ENCODE peak calls at places on chromosomes 5 and 9, in ten cellular contexts. R is AG10803, D is AG04449, F is glutamatergic neuron, H is AG04450, M is heart right ventricle, V is NB4, K is cardiac muscle cell, N is tibial artery, C is sigmoid colon. L is an unnamed sample.
A peak's percentile ranks its signal among the peaks of the same experiment; 100 is the strongest.

GRCh38 chr9:98607787-98608186 is 100.9 kb downstream of the GABBR2 start:
- DNase-seq in R (peak; percentile 69), D (peak; percentile 17), F (no peak), H (peak; percentile 74), M (no peak), V (no peak), K (peak; percentile 84), N (no peak), C (no peak), L (no peak)

GRCh38 chr9:24582363-24583126 is 36.8 kb upstream of the IZUMO3 start:
- DNase-seq in R (no peak), D (no peak), F (no peak), H (no peak), M (no peak), V (no peak), K (no peak), N (no peak), C (no peak), L (no peak)

GRCh38 chr5:749101-749670 is 35.3 kb downstream of the ZDHHC11B start:
- DNase-seq in R (no peak), D (no peak), F (no peak), H (no peak), M (no peak), V (no peak), K (no peak), N (no peak), C (no peak), L (no peak)

GRCh38 chr5:172837640-172838039 is 3.6 kb downstream of the ERGIC1 start:
- DNase-seq in R (no peak), D (no peak), F (no peak), H (no peak), M (no peak), V (no peak), K (no peak), N (no peak), C (peak; percentile 90), L (no peak)

GRCh38 chr5:7754997-7755596 is 95.8 kb downstream of the CFAP90 start:
- DNase-seq in R (peak; percentile 25), D (no peak), F (peak; percentile 90), H (no peak), M (no peak), V (peak; percentile 78), K (peak; percentile 47), N (no peak), C (no peak), L (no peak)

GRCh38 chr9:19127881-19128719 is 808 bp upstream of the PLIN2 start:
- DNase-seq in R (no peak), D (no peak), F (peak; percentile 38), H (no peak), M (peak; percentile 16), V (peak; percentile 57), K (peak; percentile 58), N (no peak), C (peak; percentile 72), L (no peak)

GRCh38 chr5:74616236-74617146 is 24.0 kb downstream of the ENC1 start:
- DNase-seq in R (no peak), D (no peak), F (no peak), H (no peak), M (no peak), V (no peak), K (peak; percentile 77), N (no peak), C (no peak), L (no peak)

GRCh38 chr5:94524841-94525697 is 93.3 kb downstream of the KIAA0825 start:
- DNase-seq in R (peak; percentile 44), D (no peak), F (no peak), H (no peak), M (no peak), V (peak; percentile 62), K (peak; percentile 51), N (no peak), C (no peak), L (peak; percentile 23)

GRCh38 chr5:139022528-139022927 is 147.4 kb upstream of the LRRTM2 start:
- DNase-seq in R (peak; percentile 25), D (no peak), F (no peak), H (no peak), M (no peak), V (no peak), K (no peak), N (peak; percentile 56), C (no peak), L (no peak)

GRCh38 chr5:124906339-124907097 is 160.1 kb upstream of the ZNF608 start:
- DNase-seq in R (peak; percentile 80), D (peak; percentile 50), F (peak; percentile 18), H (peak; percentile 26), M (peak; percentile 88), V (peak; percentile 71), K (peak; percentile 92), N (peak; percentile 76), C (peak; percentile 87), L (peak; percentile 31)

GRCh38 chr5:170273968-170274710 is 23.4 kb downstream of the LCP2 start:
- DNase-seq in R (no peak), D (no peak), F (no peak), H (no peak), M (no peak), V (peak; percentile 84), K (peak; percentile 66), N (no peak), C (peak; percentile 61), L (no peak)

GRCh38 chr5:14210729-14211128 is 67.6 kb downstream of the TRIO start:
- DNase-seq in R (no peak), D (no peak), F (no peak), H (no peak), M (no peak), V (no peak), K (no peak), N (no peak), C (no peak), L (no peak)

DNA sequence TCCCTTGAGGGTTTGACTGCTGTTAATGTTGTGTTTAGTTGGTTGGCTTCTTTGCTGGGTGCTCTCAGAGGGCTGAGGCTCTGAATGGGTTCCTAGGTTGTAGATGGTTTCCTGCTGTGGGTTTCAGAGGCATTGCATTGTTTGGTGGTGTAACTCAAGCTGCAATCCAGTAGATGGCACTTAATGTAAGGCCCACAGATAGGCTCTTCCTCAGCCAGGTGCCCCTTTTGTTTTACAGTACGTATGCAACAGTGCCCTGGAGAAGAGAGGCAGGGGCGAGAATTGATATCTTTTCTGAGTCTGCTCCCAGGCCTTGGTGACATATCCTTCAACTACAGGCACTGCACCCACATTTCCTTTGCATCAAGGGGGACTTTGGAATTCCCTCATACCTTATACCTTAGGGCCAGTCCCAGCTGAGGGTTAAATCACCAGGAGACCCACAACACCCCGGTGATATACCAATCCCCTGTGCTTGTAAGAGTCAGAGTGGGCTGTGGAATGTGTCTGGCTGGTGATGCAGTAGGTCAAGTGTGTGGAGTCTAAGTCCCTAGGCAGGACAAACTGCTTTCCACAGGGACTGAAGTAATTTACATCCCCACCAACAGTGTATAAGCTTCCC is 7.0 kb upstream of the UGT3A2 start:
- DNase-seq in R (no peak), D (no peak), F (no peak), H (no peak), M (no peak), V (peak; percentile 64), K (peak; percentile 14), N (no peak), C (no peak), L (no peak)
- TF ChIP-seq CTCF in R (peak; percentile 30), D (peak; percentile 17), F (no peak), H (peak; percentile 14), M (no peak), V (peak; percentile 62), K (peak; percentile 24), N (no peak), C (no peak), L (peak; percentile 8)

DNA sequence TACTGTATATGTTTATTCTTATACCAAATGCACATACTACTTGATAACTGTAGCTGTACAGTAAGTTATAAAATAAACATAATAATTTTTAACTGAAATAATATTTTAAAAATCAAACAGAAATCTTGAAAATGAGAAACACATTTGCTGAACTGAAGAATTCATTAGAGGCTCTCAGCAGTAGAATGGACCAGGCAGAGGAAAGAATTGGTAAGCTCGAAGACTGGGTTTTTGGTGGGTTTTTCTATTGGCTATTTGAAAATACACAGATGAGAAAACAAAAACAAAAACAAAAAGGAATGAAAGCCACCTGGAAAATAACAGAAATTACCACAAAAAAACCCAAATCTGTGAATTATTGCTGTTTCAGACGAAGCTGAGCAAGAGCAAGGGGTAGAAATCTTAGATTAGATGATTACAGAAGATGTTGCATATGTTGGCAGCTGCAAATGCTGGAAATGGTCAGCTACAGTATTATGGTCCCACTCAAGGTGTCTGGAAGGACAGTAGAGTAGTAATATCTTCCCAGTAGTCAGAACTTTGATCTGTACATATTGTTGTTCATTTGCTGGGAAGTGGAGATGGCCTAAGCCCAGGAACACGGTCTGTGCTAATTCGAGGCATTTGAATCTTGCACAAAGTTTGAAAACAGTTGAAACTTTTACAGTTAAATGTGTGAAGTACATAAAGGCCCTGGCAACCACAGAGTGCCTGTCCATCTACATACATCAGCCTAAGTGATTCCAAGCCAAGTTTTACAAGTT is 233.4 kb downstream of the COMMD10 start:
- DNase-seq in R (no peak), D (no peak), F (no peak), H (no peak), M (no peak), V (no peak), K (no peak), N (no peak), C (no peak), L (no peak)
- TF ChIP-seq CTCF in R (no peak), D (no peak), F (no peak), H (no peak), M (no peak), V (no peak), K (no peak), N (no peak), C (no peak), L (no peak)

GRCh38 chr9:37311938-37312730 is 110.4 kb upstream of the GRHPR start:
- DNase-seq in R (peak; percentile 22), D (no peak), F (no peak), H (peak; percentile 23), M (no peak), V (no peak), K (peak; percentile 68), N (no peak), C (no peak), L (no peak)

GRCh38 chr9:37309136-37309535 is 113.4 kb upstream of the GRHPR start:
- DNase-seq in R (no peak), D (no peak), F (no peak), H (no peak), M (no peak), V (peak; percentile 32), K (peak; percentile 6), N (no peak), C (no peak), L (no peak)
- TF ChIP-seq CTCF in R (no peak), D (peak; percentile 11), F (no peak), H (peak; percentile 38), M (peak; percentile 20), V (peak; percentile 11), K (peak; percentile 17), N (no peak), C (no peak), L (peak; percentile 36)

DNA sequence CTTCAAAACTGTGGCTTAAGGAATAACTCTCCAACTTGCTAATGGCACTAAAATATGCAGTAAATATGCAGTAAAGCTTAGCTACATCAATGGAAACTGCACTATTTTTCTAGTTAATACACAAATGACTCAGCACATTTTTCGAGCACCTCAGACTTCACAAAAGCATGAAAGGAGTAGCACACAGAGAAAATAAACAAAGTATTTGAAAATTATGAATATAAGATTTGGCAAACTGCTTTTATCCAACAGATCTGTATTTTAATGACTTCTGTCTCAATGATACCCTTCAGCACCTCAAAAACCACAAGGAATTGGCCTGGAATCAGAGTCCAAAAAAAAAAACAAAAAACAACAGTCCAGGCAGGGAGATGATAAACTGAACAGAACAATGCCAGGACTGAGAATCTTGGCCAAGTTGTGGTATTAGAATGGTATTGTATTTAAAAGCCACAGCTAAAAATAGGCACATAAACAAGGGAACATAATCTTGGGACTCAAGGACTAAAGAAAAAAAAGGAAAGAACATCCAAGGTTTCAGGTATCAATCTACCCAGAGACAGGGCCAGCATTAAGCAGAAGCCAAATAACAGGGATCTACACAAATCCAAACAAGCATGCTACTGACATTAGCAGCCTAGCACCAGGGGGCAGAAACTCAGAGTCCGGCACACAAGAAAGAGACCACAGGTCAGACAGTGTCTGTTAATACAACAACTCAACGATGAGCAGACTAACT is 21.4 kb downstream of the TMEM245 start:
- DNase-seq in R (peak; percentile 93), D (no peak), F (no peak), H (no peak), M (peak; percentile 24), V (no peak), K (peak; percentile 92), N (no peak), C (no peak), L (no peak)
- TF ChIP-seq CTCF in R (peak; percentile 42), D (peak; percentile 34), F (no peak), H (peak; percentile 44), M (peak; percentile 53), V (peak; percentile 7), K (peak; percentile 45), N (peak; percentile 14), C (no peak), L (peak; percentile 35)

L was measured in kidney epithelial cell.